ENCODE peak calls at places on chromosomes 13 and 19, in eight cellular contexts. X is ovary; U is endothelial cell; L is fibroblast of lung; Z is HFFc6; C is B cell; W is RWPE1; I is CD4-positive, alpha-beta T cell. D is an unnamed sample.
A peak's percentile ranks its signal among the peaks of the same experiment; 100 is the strongest.

GRCh38 chr19:16467581-16467980 is 4.2 kb downstream of the EPS15L1 start:
- DNase-seq in X (no peak), U (no peak), L (no peak), Z (no peak), C (no peak), W (no peak), I (no peak), D (no peak)

GRCh38 chr19:996051-996838 is 4.0 kb upstream of the GRIN3B start:
- DNase-seq in X (peak; percentile 67), U (no peak), L (peak; percentile 64), Z (peak; percentile 45), C (peak; percentile 83), W (peak; percentile 75), I (peak; percentile 91), D (no peak)

GRCh38 chr13:87274209-87274819 is 396.9 kb upstream of the SLITRK5 start:
- DNase-seq in X (no peak), U (peak; percentile 61), L (peak; percentile 32), Z (no peak), C (no peak), W (peak; percentile 19), I (no peak), D (peak; percentile 33)

GRCh38 chr13:49530452-49530851 is 34.7 kb downstream of the PHF11 start:
- DNase-seq in X (no peak), U (no peak), L (no peak), Z (no peak), C (peak; percentile 62), W (no peak), I (no peak), D (no peak)

GRCh38 chr19:18373892-18374629 is 11.9 kb upstream of the GDF15 start:
- DNase-seq in X (peak; percentile 93), U (peak; percentile 75), L (peak; percentile 99), Z (peak; percentile 94), C (peak; percentile 43), W (peak; percentile 86), I (no peak), D (peak; percentile 58)

GRCh38 chr13:33375421-33375820 is 89.9 kb upstream of the STARD13 start:
- DNase-seq in X (no peak), U (no peak), L (no peak), Z (no peak), C (no peak), W (no peak), I (no peak), D (no peak)

GRCh38 chr19:50607874-50608785 is 31.6 kb downstream of the SYT3 start:
- DNase-seq in X (peak; percentile 20), U (peak; percentile 8), L (peak; percentile 32), Z (peak; percentile 1), C (peak; percentile 80), W (peak; percentile 81), I (peak; percentile 43), D (peak; percentile 80)

GRCh38 chr19:38441660-38442348 is 8.3 kb downstream of the RYR1 start:
- DNase-seq in X (no peak), U (peak; percentile 33), L (no peak), Z (no peak), C (no peak), W (no peak), I (no peak), D (no peak)

GRCh38 chr19:30696514-30696913 is 324.3 kb downstream of the ZNF536 start:
- DNase-seq in X (no peak), U (peak; percentile 48), L (no peak), Z (no peak), C (no peak), W (no peak), I (no peak), D (peak; percentile 51)

GRCh38 chr13:22744688-22745452 is 435.9 kb upstream of the SGCG start:
- DNase-seq in X (no peak), U (no peak), L (no peak), Z (no peak), C (no peak), W (no peak), I (no peak), D (no peak)

GRCh38 chr13:29758591-29759114 is 91.8 kb downstream of the UBL3 start:
- DNase-seq in X (no peak), U (no peak), L (no peak), Z (peak; percentile 46), C (peak; percentile 67), W (no peak), I (peak; percentile 19), D (no peak)

GRCh38 chr19:46717034-46717715 is at the start of gene PRKD2:
- DNase-seq in X (peak; percentile 94), U (peak; percentile 97), L (peak; percentile 82), Z (peak; percentile 76), C (peak; percentile 91), W (peak; percentile 91), I (peak; percentile 81), D (peak; percentile 87)

GRCh38 chr13:43478178-43478577 is 308.6 kb downstream of the ENOX1 start:
- DNase-seq in X (no peak), U (no peak), L (no peak), Z (no peak), C (no peak), W (no peak), I (no peak), D (no peak)

GRCh38 chr13:23578411-23579071 is 8.3 kb downstream of the TNFRSF19 start:
- DNase-seq in X (peak; percentile 74), U (peak; percentile 70), L (peak; percentile 70), Z (peak; percentile 63), C (peak; percentile 77), W (peak; percentile 34), I (peak; percentile 47), D (peak; percentile 77)

GRCh38 chr19:38004100-38004504 is 97.1 kb downstream of the SIPA1L3 start:
- DNase-seq in X (no peak), U (no peak), L (peak; percentile 76), Z (no peak), C (no peak), W (no peak), I (no peak), D (no peak)

GRCh38 chr13:113862766-113863510 is 938 bp downstream of the GAS6 start:
- DNase-seq in X (peak; percentile 63), U (peak; percentile 40), L (peak; percentile 42), Z (no peak), C (peak; percentile 39), W (peak; percentile 62), I (no peak), D (no peak)

GRCh38 chr13:102900193-102900608 is 54.4 kb downstream of the ERCC5 start:
- DNase-seq in X (no peak), U (no peak), L (no peak), Z (no peak), C (no peak), W (no peak), I (no peak), D (no peak)

GRCh38 chr19:13055213-13056051 is 47.2 kb downstream of the LYL1 start:
- DNase-seq in X (peak; percentile 90), U (no peak), L (peak; percentile 97), Z (peak; percentile 77), C (no peak), W (peak; percentile 69), I (no peak), D (no peak)

GRCh38 chr13:33679658-33680012 is 138.3 kb upstream of the RFC3 start:
- DNase-seq in X (no peak), U (no peak), L (no peak), Z (no peak), C (no peak), W (no peak), I (no peak), D (no peak)

GRCh38 chr13:28410096-28410495 is 84.8 kb downstream of the FLT1 start:
- DNase-seq in X (no peak), U (no peak), L (no peak), Z (no peak), C (no peak), W (no peak), I (no peak), D (no peak)

GRCh38 chr13:32267836-32268439 is 47.2 kb downstream of the ZAR1L start:
- DNase-seq in X (no peak), U (no peak), L (no peak), Z (no peak), C (peak; percentile 46), W (peak; percentile 55), I (peak; percentile 37), D (peak; percentile 27)
- TF ChIP-seq CTCF in X (no peak), U (peak; percentile 67), L (peak; percentile 19), Z (peak; percentile 77), C (peak; percentile 82), W (peak; percentile 39), I (peak; percentile 73), D (peak; percentile 66)

GRCh38 chr13:36395280-36395679 is 37.0 kb upstream of the CCNA1 start:
- DNase-seq in X (no peak), U (no peak), L (peak; percentile 68), Z (peak; percentile 61), C (no peak), W (peak; percentile 60), I (no peak), D (no peak)
- TF ChIP-seq CTCF in X (no peak), U (no peak), L (peak; percentile 63), Z (peak; percentile 73), C (no peak), W (peak; percentile 28), I (no peak), D (peak; percentile 29)

DNA sequence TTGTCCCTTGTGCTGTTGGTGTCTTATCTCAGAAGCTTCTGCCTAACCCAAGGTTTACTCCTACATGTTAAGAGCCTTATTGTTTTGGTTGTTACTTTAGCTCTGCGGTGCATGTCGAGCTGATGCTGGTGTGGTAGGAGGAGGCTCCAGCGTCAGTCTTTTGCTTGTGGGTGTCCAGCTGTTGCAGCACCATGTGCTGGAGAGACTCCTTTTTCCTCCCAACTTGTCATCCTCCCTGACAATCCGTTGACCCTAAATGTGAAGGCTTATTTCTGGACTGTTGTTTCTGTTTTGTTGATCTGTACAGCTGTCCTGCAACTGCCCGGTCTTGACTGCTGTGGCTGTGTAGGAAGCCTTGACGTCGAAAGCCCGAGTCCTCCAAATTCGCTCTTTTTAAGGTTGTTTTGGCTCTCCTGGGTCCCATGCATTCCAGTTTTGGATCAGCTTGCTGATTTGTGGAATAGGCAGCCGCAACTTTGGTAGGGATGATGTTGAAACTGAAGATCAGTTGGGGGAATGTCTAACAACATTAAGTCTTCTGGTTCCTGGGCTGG is 15.3 kb downstream of the NAXD start:
- DNase-seq in X (no peak), U (no peak), L (no peak), Z (no peak), C (no peak), W (no peak), I (no peak), D (no peak)
- TF ChIP-seq CTCF in X (no peak), U (no peak), L (no peak), Z (no peak), C (no peak), W (no peak), I (no peak), D (no peak)

GRCh38 chr19:45445139-45445538 is 21.4 kb upstream of the ERCC1 start:
- DNase-seq in X (no peak), U (no peak), L (no peak), Z (no peak), C (no peak), W (no peak), I (no peak), D (no peak)

GRCh38 chr19:45444318-45445041 is 20.8 kb upstream of the ERCC1 start:
- DNase-seq in X (peak; percentile 98), U (peak; percentile 95), L (peak; percentile 77), Z (peak; percentile 83), C (peak; percentile 95), W (peak; percentile 60), I (peak; percentile 69), D (peak; percentile 86)

GRCh38 chr19:45448425-45448756 is 19.4 kb upstream of the FOSB start:
- DNase-seq in X (no peak), U (no peak), L (no peak), Z (no peak), C (no peak), W (no peak), I (no peak), D (no peak)

GRCh38 chr19:45446944-45447343 is 20.9 kb upstream of the FOSB start:
- DNase-seq in X (no peak), U (no peak), L (no peak), Z (no peak), C (no peak), W (peak; percentile 91), I (no peak), D (no peak)

GRCh38 chr19:45446295-45446694 is 21.5 kb upstream of the FOSB start:
- DNase-seq in X (no peak), U (no peak), L (peak; percentile 36), Z (no peak), C (peak; percentile 57), W (no peak), I (no peak), D (no peak)
- TF ChIP-seq CTCF in X (no peak), U (peak; percentile 23), L (peak; percentile 21), Z (peak; percentile 72), C (peak; percentile 47), W (no peak), I (peak; percentile 30), D (peak; percentile 24)